ENCODE peak calls at places on chromosomes 7 and 10, in ten cellular contexts. O is H9; M is stimulated activated CD8-positive, alpha-beta memory T cell treated with anti-CD3 and anti-CD28 coated beads, Interleukin-4, amount 100 ng/mL, for 1 hour; U is NCI-H345; Z is sciatic nerve; B is SJCRH30; T is activated CD4-positive, alpha-beta T cell treated with anti-CD3 and anti-CD28 coated beads, Interleukin-2, amount 10 ng/mL, durations not matched to agents 7 days and 5 days; W is endodermal cell; P is T-helper 17 cell; N is left cardiac atrium. Y is an unnamed sample.
A peak's percentile ranks its signal among the peaks of the same experiment; 100 is the strongest.

GRCh38 chr7:139749545-139749944 is 28.3 kb downstream of the HIPK2 start:
- DNase-seq in O (no peak), W (peak; percentile 21), P (no peak), Z (no peak), B (no peak), T (no peak), U (no peak), N (no peak), M (no peak), Y (no peak)

GRCh38 chr7:33698006-33698405 is 207.3 kb upstream of the BMPER start:
- DNase-seq in W (no peak), T (no peak), O (no peak), U (no peak), Z (no peak), N (no peak), B (no peak), P (no peak), M (no peak), Y (no peak)

GRCh38 chr10:43201545-43202131 is 63.4 kb downstream of the CSGALNACT2 start:
- DNase-seq in M (no peak), B (no peak), T (peak; percentile 5), Z (peak; percentile 63), O (peak; percentile 25), U (no peak), P (no peak), N (peak; percentile 14), W (peak; percentile 49), Y (no peak)

GRCh38 chr7:131501422-131501821 is 55.0 kb downstream of the PODXL start:
- DNase-seq in W (no peak), U (no peak), M (no peak), B (no peak), Z (no peak), P (no peak), N (no peak), O (no peak), T (peak; percentile 74), Y (peak; percentile 81)

GRCh38 chr7:154473360-154473759 is 421.2 kb downstream of the DPP6 start:
- DNase-seq in Z (no peak), W (no peak), O (no peak), N (no peak), U (no peak), P (no peak), T (no peak), M (no peak), B (no peak), Y (no peak)

GRCh38 chr7:98360221-98361124 is 40.4 kb downstream of the BAIAP2L1 start:
- DNase-seq in N (no peak), U (no peak), T (no peak), O (peak; percentile 78), P (no peak), W (peak; percentile 88), Z (no peak), B (no peak), M (no peak), Y (no peak)

GRCh38 chr10:57948796-57949195 is 318.9 kb downstream of the IPMK start:
- DNase-seq in W (no peak), B (no peak), P (no peak), M (no peak), O (no peak), N (no peak), T (no peak), U (no peak), Z (no peak), Y (no peak)

GRCh38 chr10:107232013-107232412 is 67.5 kb upstream of the SORCS1 start:
- DNase-seq in T (no peak), Z (no peak), M (no peak), W (no peak), B (no peak), P (no peak), U (no peak), O (no peak), N (no peak), Y (no peak)

GRCh38 chr10:94677691-94678090 is 5.8 kb upstream of the CYP2C18 start:
- DNase-seq in W (peak; percentile 69), P (no peak), Z (no peak), M (no peak), T (no peak), N (no peak), O (peak; percentile 56), B (no peak), U (no peak), Y (no peak)

Y was measured in CD4-positive, CD25-positive, alpha-beta regulatory T cell.